ENCODE peak calls at places on chromosomes 11 and 22, in six cellular contexts. M, O, R, C, K and G are unnamed samples.

GRCh38 chr11:71138737-71139425 is 113.5 kb downstream of the SHANK2 start:
- DNase-seq in O (no peak), C (no peak), K (no peak), M (no peak), R (no peak), G (no peak)

GRCh38 chr11:128488471-128488870 is 98.9 kb downstream of the ETS1 start:
- DNase-seq in C (no peak), M (no peak), O (peak), K (no peak), R (peak), G (no peak)

GRCh38 chr11:3855808-3856491 is 486 bp downstream of the STIM1 start:
- DNase-seq in O (peak), M (no peak), R (no peak), C (no peak), K (peak), G (peak)

GRCh38 chr22:38176170-38176741 is 5.4 kb downstream of the PLA2G6 start:
- DNase-seq in R (peak), K (peak), C (no peak), M (peak), O (peak), G (peak)

GRCh38 chr11:11733246-11733763 is 108.5 kb upstream of the USP47 start:
- DNase-seq in R (no peak), M (no peak), O (no peak), C (no peak), K (no peak), G (no peak)

GRCh38 chr11:90476442-90477007 is 253.7 kb upstream of the CHORDC1 start:
- DNase-seq in K (peak), C (peak), R (peak), O (peak), M (no peak), G (no peak)

GRCh38 chr11:78742430-78742829 is 167.8 kb upstream of the NARS2 start:
- DNase-seq in M (no peak), R (peak), K (no peak), O (peak), C (peak), G (peak)

GRCh38 chr11:76071090-76071489 is 135.2 kb downstream of the WNT11 start:
- DNase-seq in C (no peak), R (no peak), K (no peak), M (no peak), O (no peak), G (no peak)

GRCh38 chr22:33542153-33542552 is 378.1 kb downstream of the LARGE1 start:
- DNase-seq in K (no peak), O (no peak), C (no peak), M (no peak), R (no peak), G (no peak)

GRCh38 chr11:78429209-78429608 is 11.6 kb upstream of the GAB2 start:
- DNase-seq in O (no peak), M (no peak), R (no peak), K (no peak), C (no peak), G (no peak)

GRCh38 chr22:16973591-16974297 is 34.3 kb downstream of the GAB4 start:
- DNase-seq in C (no peak), M (no peak), K (no peak), R (no peak), O (no peak), G (no peak)

GRCh38 chr11:33269822-33270221 is 12.6 kb downstream of the HIPK3 start:
- DNase-seq in M (no peak), R (no peak), C (no peak), K (no peak), O (no peak), G (no peak)

GRCh38 chr11:119513141-119513805 is 90.3 kb upstream of the THY1 start:
- DNase-seq in R (no peak), K (no peak), C (no peak), M (no peak), O (no peak), G (no peak)

GRCh38 chr22:23692598-23693291 is 1.9 kb downstream of the RGL4 start:
- DNase-seq in R (no peak), K (no peak), C (no peak), O (no peak), M (no peak), G (no peak)

GRCh38 chr11:86818466-86819282 is 18.3 kb downstream of the PRSS23 start:
- DNase-seq in R (peak), O (peak), M (no peak), C (no peak), K (no peak), G (no peak)

GRCh38 chr22:41762980-41763779 is 37.3 kb upstream of the CCDC134 start:
- DNase-seq in C (no peak), R (no peak), O (peak), M (no peak), K (peak), G (no peak)

GRCh38 chr11:74284466-74284865 is 27.0 kb downstream of the P4HA3 start:
- DNase-seq in R (peak), M (no peak), K (no peak), O (no peak), C (no peak), G (no peak)

GRCh38 chr22:30881361-30882180 is 87.0 kb downstream of the MORC2 start:
- DNase-seq in M (no peak), C (no peak), R (no peak), K (no peak), O (no peak), G (peak)

GRCh38 chr11:10050561-10050960 is 243.5 kb downstream of the SBF2 start:
- DNase-seq in K (no peak), C (no peak), O (no peak), R (peak), M (no peak), G (no peak)

GRCh38 chr11:76769071-76769560 is 14.0 kb upstream of the TSKU start:
- DNase-seq in K (no peak), M (no peak), O (peak), R (peak), C (no peak), G (no peak)

GRCh38 chr22:45673482-45674175 is 2.0 kb downstream of the ATXN10 start:
- DNase-seq in R (no peak), C (no peak), K (no peak), M (no peak), O (no peak), G (no peak)

GRCh38 chr11:62664405-62665074 is 470 bp downstream of the C11orf98 start:
- DNase-seq in M (no peak), R (peak), C (no peak), K (peak), O (no peak), G (peak)

GRCh38 chr22:41758231-41758630 is 42.2 kb upstream of the CCDC134 start:
- DNase-seq in K (no peak), M (no peak), R (no peak), C (no peak), O (no peak), G (no peak)

GRCh38 chr11:64090811-64091516 is 55.2 kb downstream of the FLRT1 start:
- DNase-seq in C (no peak), K (no peak), O (peak), M (no peak), R (peak), G (no peak)

GRCh38 chr11:70026726-70027125 is 51.4 kb upstream of the ANO1 start:
- DNase-seq in K (no peak), R (no peak), O (no peak), C (no peak), M (no peak), G (no peak)

GRCh38 chr11:130840683-130841082 is 75.6 kb downstream of the SNX19 start:
- DNase-seq in R (no peak), O (peak), M (no peak), K (no peak), C (no peak), G (no peak)

GRCh38 chr11:132111781-132112380 is 741.5 kb downstream of the NTM start:
- DNase-seq in R (peak), M (no peak), K (no peak), O (peak), C (no peak), G (no peak)